ENCODE peak calls at places on chromosomes 1 and 21, in four cellular contexts. R is transverse colon; D is mucosa of descending colon; Q is CD8-positive, alpha-beta T cell. V is an unnamed sample. For H3K4me1, the result is how much of the 10 kb centered on the place peaks cover.

GRCh38 chr1:240706150-240706904 is 94.4 kb upstream of the GREM2 start:
- DNase-seq in R (no peak), D (peak), Q (no peak), V (no peak)

GRCh38 chr1:67429528-67430357 is 459 bp downstream of the SERBP1 start:
- DNase-seq in R (peak), Q (peak), D (peak), V (peak)

GRCh38 chr1:18537386-18538306 is 56.9 kb downstream of the KLHDC7A start:
- DNase-seq in R (no peak), D (no peak), Q (no peak), V (no peak)

GRCh38 chr1:220699044-220699443 is 8.9 kb downstream of the C1orf115 start:
- DNase-seq in Q (no peak), D (no peak), R (no peak), V (no peak)

GRCh38 chr1:89809556-89809955 is 11.3 kb upstream of the LRRC8D start:
- DNase-seq in D (no peak), Q (no peak), R (no peak), V (no peak)

GRCh38 chr1:206866062-206866461 is 639 bp downstream of the IL20 start:
- DNase-seq in R (no peak), Q (no peak), D (no peak), V (no peak)

GRCh38 chr1:48823161-48823560 is 46.5 kb upstream of the BEND5 start:
- DNase-seq in R (peak), D (peak), Q (no peak), V (no peak)

GRCh38 chr1:227758366-227758765 is 23.1 kb downstream of the SNAP47 start:
- DNase-seq in D (no peak), R (no peak), Q (no peak), V (no peak)

GRCh38 chr1:151693057-151693651 is 23.4 kb downstream of the CELF3 start:
- DNase-seq in Q (no peak), D (peak), R (no peak), V (peak)

GRCh38 chr1:232873412-232873811 is 68.2 kb downstream of the MAP10 start:
- DNase-seq in Q (no peak), R (no peak), D (no peak), V (no peak)

GRCh38 chr1:180560868-180561600 is 2.3 kb downstream of the OVAAL start:
- DNase-seq in Q (no peak), R (no peak), D (no peak), V (no peak)

GRCh38 chr1:224831501-224831900 is 98.0 kb upstream of the DNAH14 start:
- DNase-seq in Q (no peak), D (no peak), R (no peak), V (no peak)

GRCh38 chr21:26587621-26588260 is 14.7 kb upstream of the CYYR1 start:
- DNase-seq in Q (no peak), D (no peak), R (no peak), V (no peak)

GRCh38 chr1:4380564-4381168 is 273.7 kb upstream of the AJAP1 start:
- DNase-seq in Q (no peak), R (no peak), D (no peak), V (no peak)

GRCh38 chr1:155608888-155609225 is 1.2 kb upstream of the MSTO1 start:
- DNase-seq in Q (no peak), D (peak), R (no peak), V (no peak)

GRCh38 chr1:76035053-76035452 is 39.5 kb upstream of the ST6GALNAC3 start:
- DNase-seq in Q (no peak), D (peak), R (no peak), V (peak)

GRCh38 chr1:1098656-1099425 is 17.0 kb downstream of the C1orf159 start:
- DNase-seq in R (peak), D (no peak), Q (no peak), V (no peak)

GRCh38 chr1:112704908-112705627 is 1.9 kb downstream of the RHOC start:
- DNase-seq in Q (no peak), R (peak), D (peak), V (peak)

GRCh38 chr1:26361605-26362122 is 7.7 kb upstream of the CRYBG2 start:
- DNase-seq in D (no peak), Q (no peak), R (no peak), V (no peak)

DNA sequence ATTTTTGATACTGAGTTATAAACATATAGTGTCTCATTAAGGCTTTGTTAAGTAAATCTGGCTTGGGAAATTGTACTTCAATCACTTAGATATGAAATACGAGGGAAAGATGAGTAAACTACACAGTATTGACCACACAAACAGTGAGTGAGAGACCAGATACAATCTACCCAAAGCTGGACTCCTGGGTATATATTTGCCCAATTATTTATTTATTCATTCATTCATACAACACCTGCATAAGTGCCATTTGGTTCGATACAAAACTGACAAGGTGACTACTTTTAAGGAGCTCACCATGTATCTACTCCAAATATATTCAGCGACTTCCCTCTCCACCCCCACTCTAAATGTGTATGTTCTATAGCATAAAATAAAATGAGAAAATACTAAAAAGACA is 143.4 kb downstream of the TGFB2 start:
- DNase-seq in Q (no peak), R (no peak), D (no peak), V (no peak)
- H3K4me1 ChIP-seq in Q (under half), R (under half), D (under half), V (under half)

GRCh38 chr1:200558866-200559459 is 61.6 kb downstream of the KIF14 start:
- DNase-seq in D (peak), R (no peak), Q (no peak), V (no peak)

GRCh38 chr1:200561856-200562214 is 58.7 kb downstream of the KIF14 start:
- DNase-seq in D (no peak), R (no peak), Q (no peak), V (no peak)

GRCh38 chr1:200550367-200550766 is 70.2 kb downstream of the KIF14 start:
- DNase-seq in D (no peak), Q (no peak), R (no peak), V (no peak)

GRCh38 chr1:200556005-200556404 is 64.5 kb downstream of the KIF14 start:
- DNase-seq in D (no peak), R (no peak), Q (no peak), V (no peak)
- TF ChIP-seq CTCF in D (no peak), R (no peak), Q (no peak), V (no peak)

GRCh38 chr1:160669802-160670201 is 23.0 kb upstream of the SLAMF1 start:
- DNase-seq in Q (no peak), R (no peak), D (no peak), V (no peak)
- H3K4me1 ChIP-seq in Q (half or more), R (under half), D (under half), V (under half)

GRCh38 chr21:38380391-38381137 is 117.7 kb downstream of the ERG start:
- DNase-seq in R (no peak), Q (no peak), D (no peak), V (no peak)
- TF ChIP-seq CTCF in R (peak), Q (no peak), D (no peak), V (no peak)

GRCh38 chr1:205670143-205670431 is 10.2 kb downstream of the SLC45A3 start:
- DNase-seq in Q (no peak), D (no peak), R (no peak), V (no peak)

GRCh38 chr1:205667909-205668643 is 12.2 kb downstream of the SLC45A3 start:
- DNase-seq in D (peak), R (no peak), Q (no peak), V (peak)

GRCh38 chr1:205670611-205671430 is 9.5 kb downstream of the SLC45A3 start:
- DNase-seq in D (no peak), Q (no peak), R (no peak), V (no peak)

GRCh38 chr1:205669341-205670142 is 10.8 kb downstream of the SLC45A3 start:
- DNase-seq in Q (no peak), D (peak), R (no peak), V (peak)

GRCh38 chr1:205668951-205669340 is 11.4 kb downstream of the SLC45A3 start:
- DNase-seq in Q (no peak), D (peak), R (no peak), V (peak)
- H3K4me1 ChIP-seq in Q (under half), D (half or more), R (half or more), V (under half)

GRCh38 chr1:230568008-230568407 is 74.3 kb upstream of the COG2 start:
- DNase-seq in D (peak), R (peak), Q (no peak), V (peak)
- TF ChIP-seq CTCF in D (peak), R (peak), Q (no peak), V (peak)

GRCh38 chr1:94319319-94320180 is 82.2 kb upstream of the ARHGAP29 start:
- DNase-seq in D (no peak), Q (no peak), R (no peak), V (no peak)
- H3K4me1 ChIP-seq in D (under half), Q (under half), R (under half), V (under half)

GRCh38 chr21:44933199-44933937 is 6.5 kb upstream of the SLX9 start:
- DNase-seq in R (no peak), Q (no peak), D (no peak), V (no peak)

GRCh38 chr21:44932366-44933181 is 7.3 kb upstream of the SLX9 start:
- DNase-seq in D (peak), R (peak), Q (peak), V (no peak)

GRCh38 chr21:44930543-44930981 is 9.3 kb upstream of the SLX9 start:
- DNase-seq in R (peak), Q (peak), D (peak), V (peak)

GRCh38 chr21:44931137-44931500 is 8.7 kb upstream of the SLX9 start:
- DNase-seq in R (peak), Q (no peak), D (no peak), V (no peak)

DNA sequence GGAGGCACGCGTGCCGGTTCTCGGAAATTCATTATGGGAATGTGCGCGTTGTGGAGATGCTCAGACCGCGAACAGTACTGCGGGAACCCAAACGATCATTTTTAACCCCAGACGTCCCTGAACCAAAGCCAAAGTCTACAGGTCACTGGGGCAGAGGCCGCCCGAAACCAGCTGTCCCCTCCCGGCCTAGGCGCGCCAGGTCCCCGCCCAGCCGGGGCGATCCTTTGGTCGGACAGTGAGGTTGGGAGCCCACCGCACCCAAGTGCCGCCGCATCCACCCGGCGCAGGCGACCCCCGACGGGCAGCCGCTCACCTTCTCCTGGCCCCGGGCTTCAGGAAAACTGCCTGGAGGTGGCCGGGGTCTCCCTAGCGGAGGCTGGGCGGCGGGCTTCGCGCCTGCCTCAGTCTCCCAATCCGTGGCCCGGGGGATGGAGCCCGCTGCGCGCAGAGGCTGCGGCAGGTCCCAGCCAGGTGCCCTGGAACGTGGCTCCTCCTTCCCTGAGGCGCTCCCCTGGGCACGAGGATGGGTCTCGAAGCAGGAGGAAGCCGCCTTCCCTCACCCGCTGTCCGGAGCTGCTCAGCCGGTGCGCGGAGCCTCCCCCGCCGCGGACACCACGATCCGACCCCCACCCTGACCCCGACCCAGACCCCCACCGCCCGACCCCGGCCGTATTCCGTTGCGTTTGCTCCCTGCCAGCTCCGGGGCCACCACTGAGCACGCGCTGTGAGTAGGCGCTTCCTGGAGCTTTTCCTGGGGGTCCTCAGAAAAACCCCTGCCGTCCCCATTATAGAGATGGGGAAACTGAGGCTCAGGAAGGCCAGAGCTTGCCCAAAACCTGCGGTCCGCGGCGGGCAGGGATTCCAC is 8.1 kb upstream of the SLX9 start:
- DNase-seq in D (no peak), Q (no peak), R (no peak), V (no peak)
- TF ChIP-seq CTCF in D (no peak), Q (no peak), R (no peak), V (no peak)